ENCODE peak calls at places on chromosomes 5 and 9, in seven cellular contexts. One of them, this sample, is unnamed.

GRCh38 chr5:43101491-43101890 is 19.2 kb upstream of the ZNF131 start:
- DNase-seq in A549: no peak
- DNase-seq in CD8-positive, alpha-beta memory T cell: no peak
- DNase-seq in T-helper 17 cell: no peak
- DNase-seq in heart right ventricle: no peak
- DNase-seq in pancreas: no peak
- DNase-seq in ELR: no peak
- DNase-seq in this sample: no peak

GRCh38 chr5:130166839-130167490 is 262.7 kb downstream of the CHSY3 start:
- DNase-seq in A549: no peak
- DNase-seq in CD8-positive, alpha-beta memory T cell: no peak
- DNase-seq in T-helper 17 cell: no peak
- DNase-seq in heart right ventricle: no peak
- DNase-seq in pancreas: no peak
- DNase-seq in ELR: no peak
- DNase-seq in this sample: no peak

GRCh38 chr5:143828710-143829109 is 16.7 kb downstream of the HMHB1 start:
- DNase-seq in A549: no peak
- DNase-seq in CD8-positive, alpha-beta memory T cell: no peak
- DNase-seq in T-helper 17 cell: no peak
- DNase-seq in heart right ventricle: no peak
- DNase-seq in pancreas: no peak
- DNase-seq in ELR: no peak
- DNase-seq in this sample: no peak

GRCh38 chr5:28328691-28329090 is 1290.3 kb upstream of the CDH9 start:
- DNase-seq in A549: no peak
- DNase-seq in CD8-positive, alpha-beta memory T cell: no peak
- DNase-seq in T-helper 17 cell: no peak
- DNase-seq in heart right ventricle: no peak
- DNase-seq in pancreas: no peak
- DNase-seq in ELR: peak
- DNase-seq in this sample: no peak

GRCh38 chr9:35651964-35652828 is 1.5 kb upstream of the SIT1 start:
- DNase-seq in A549: no peak
- DNase-seq in CD8-positive, alpha-beta memory T cell: no peak
- DNase-seq in T-helper 17 cell: no peak
- DNase-seq in heart right ventricle: no peak
- DNase-seq in pancreas: no peak
- DNase-seq in ELR: peak
- DNase-seq in this sample: no peak

GRCh38 chr9:29039258-29039657 is 1466.0 kb upstream of the C9orf72 start:
- DNase-seq in A549: no peak
- DNase-seq in CD8-positive, alpha-beta memory T cell: no peak
- DNase-seq in T-helper 17 cell: no peak
- DNase-seq in heart right ventricle: no peak
- DNase-seq in pancreas: no peak
- DNase-seq in ELR: peak
- DNase-seq in this sample: no peak

GRCh38 chr5:78518365-78519197 is 130.0 kb downstream of the LHFPL2 start:
- DNase-seq in A549: peak
- DNase-seq in CD8-positive, alpha-beta memory T cell: no peak
- DNase-seq in T-helper 17 cell: no peak
- DNase-seq in heart right ventricle: peak
- DNase-seq in pancreas: peak
- DNase-seq in ELR: peak
- DNase-seq in this sample: no peak

GRCh38 chr5:133358271-133358670 is 254.1 kb downstream of the FSTL4 start:
- DNase-seq in A549: no peak
- DNase-seq in CD8-positive, alpha-beta memory T cell: no peak
- DNase-seq in T-helper 17 cell: no peak
- DNase-seq in heart right ventricle: no peak
- DNase-seq in pancreas: no peak
- DNase-seq in ELR: no peak
- DNase-seq in this sample: no peak

GRCh38 chr9:95939472-95939871 is 64.0 kb downstream of the ERCC6L2 start:
- DNase-seq in A549: no peak
- DNase-seq in CD8-positive, alpha-beta memory T cell: no peak
- DNase-seq in T-helper 17 cell: no peak
- DNase-seq in heart right ventricle: no peak
- DNase-seq in pancreas: no peak
- DNase-seq in ELR: no peak
- DNase-seq in this sample: no peak

This sample was measured in T-helper 22 cell.